ENCODE peak calls at places on chromosomes 5 and 9, in ten cellular contexts. U is GM20000, L is RPMI8226, H is T-helper 9 cell, X is endothelial cell, W is Ammon's horn, Y is left ventricle myocardium inferior, J is ACHN, G is NCI-H187, P is NCI-H1105 treated with DMSO at 0.1 percent for 48 hours. I is an unnamed sample.
A peak's percentile ranks its signal among the peaks of the same experiment; 100 is the strongest.

GRCh38 chr9:123168526-123168925 is 99.9 kb downstream of the STRBP start:
- DNase-seq in U (no peak), L (no peak), H (no peak), X (no peak), W (no peak), Y (no peak), J (no peak), G (no peak), P (no peak), I (no peak)

GRCh38 chr5:154042751-154043150 is 4.0 kb downstream of the MFAP3 start:
- DNase-seq in U (no peak), L (no peak), H (no peak), X (no peak), W (peak; percentile 22), Y (no peak), J (no peak), G (no peak), P (no peak), I (no peak)

GRCh38 chr9:928363-929042 is 48.0 kb upstream of the DMRT3 start:
- DNase-seq in U (peak; percentile 32), L (peak; percentile 31), H (no peak), X (peak; percentile 56), W (no peak), Y (no peak), J (peak; percentile 59), G (no peak), P (no peak), I (no peak)

GRCh38 chr9:106797299-106797698 is 65.7 kb upstream of the ZNF462 start:
- DNase-seq in U (no peak), L (no peak), H (no peak), X (no peak), W (no peak), Y (no peak), J (no peak), G (no peak), P (no peak), I (no peak)

GRCh38 chr5:83764101-83764500 is 43.4 kb upstream of the HAPLN1 start:
- DNase-seq in U (no peak), L (no peak), H (no peak), X (no peak), W (no peak), Y (no peak), J (no peak), G (no peak), P (no peak), I (no peak)

GRCh38 chr5:80255752-80256479 is at the start of gene SERINC5:
- DNase-seq in U (peak; percentile 97), L (peak; percentile 91), H (peak; percentile 79), X (peak; percentile 74), W (peak; percentile 87), Y (peak; percentile 90), J (peak; percentile 70), G (no peak), P (no peak), I (peak; percentile 61)

GRCh38 chr5:180682560-180682959 is 33.2 kb upstream of the FLT4 start:
- DNase-seq in U (no peak), L (no peak), H (no peak), X (no peak), W (no peak), Y (no peak), J (no peak), G (no peak), P (no peak), I (no peak)

GRCh38 chr9:86664603-86665002 is 282.7 kb downstream of the GAS1 start:
- DNase-seq in U (no peak), L (no peak), H (no peak), X (no peak), W (no peak), Y (no peak), J (no peak), G (no peak), P (no peak), I (no peak)

GRCh38 chr5:169190860-169191259 is 110.1 kb downstream of the SLIT3 start:
- DNase-seq in U (no peak), L (no peak), H (no peak), X (no peak), W (no peak), Y (no peak), J (no peak), G (no peak), P (peak; percentile 13), I (no peak)

GRCh38 chr5:96714450-96714849 is 52.3 kb downstream of the CAST start:
- DNase-seq in U (no peak), L (no peak), H (no peak), X (no peak), W (no peak), Y (no peak), J (no peak), G (no peak), P (no peak), I (no peak)

GRCh38 chr9:28866951-28867350 is 1293.7 kb upstream of the C9orf72 start:
- DNase-seq in U (no peak), L (no peak), H (no peak), X (no peak), W (peak; percentile 9), Y (no peak), J (no peak), G (no peak), P (no peak), I (no peak)

GRCh38 chr9:90546200-90546599 is 96.4 kb downstream of the DIRAS2 start:
- DNase-seq in U (no peak), L (peak; percentile 2), H (no peak), X (no peak), W (peak; percentile 41), Y (no peak), J (peak; percentile 94), G (peak; percentile 26), P (peak; percentile 96), I (peak; percentile 92)

GRCh38 chr5:171810217-171810616 is 24.6 kb downstream of the SMIM23 start:
- DNase-seq in U (no peak), L (no peak), H (no peak), X (no peak), W (no peak), Y (no peak), J (no peak), G (no peak), P (no peak), I (peak; percentile 36)

GRCh38 chr9:73050062-73050814 is 97.4 kb upstream of the ALDH1A1 start:
- DNase-seq in U (no peak), L (no peak), H (no peak), X (no peak), W (no peak), Y (no peak), J (no peak), G (no peak), P (no peak), I (no peak)

GRCh38 chr5:43601454-43602260 is 1.3 kb upstream of the NNT start:
- DNase-seq in U (peak; percentile 61), L (peak; percentile 57), H (no peak), X (no peak), W (no peak), Y (no peak), J (peak; percentile 48), G (no peak), P (peak; percentile 26), I (peak; percentile 31)

GRCh38 chr5:95565280-95565920 is 10.5 kb downstream of the ARSK start:
- DNase-seq in U (no peak), L (no peak), H (no peak), X (no peak), W (no peak), Y (no peak), J (no peak), G (no peak), P (no peak), I (no peak)

GRCh38 chr9:106846847-106847246 is 16.1 kb upstream of the ZNF462 start:
- DNase-seq in U (no peak), L (no peak), H (no peak), X (no peak), W (no peak), Y (no peak), J (no peak), G (no peak), P (no peak), I (no peak)

GRCh38 chr5:135944967-135945560 is 9.7 kb downstream of the LECT2 start:
- DNase-seq in U (peak; percentile 39), L (peak; percentile 65), H (peak; percentile 6), X (peak; percentile 54), W (peak; percentile 85), Y (no peak), J (peak; percentile 77), G (peak; percentile 11), P (peak; percentile 60), I (peak; percentile 53)

GRCh38 chr5:170313344-170313743 is 15.8 kb upstream of the LCP2 start:
- DNase-seq in U (no peak), L (no peak), H (no peak), X (no peak), W (no peak), Y (no peak), J (no peak), G (no peak), P (no peak), I (no peak)

I was measured in NCI-H774.